ENCODE peak calls at places on chromosome 21, in ten cellular contexts. U is left ventricle myocardium inferior; V is upper lobe of right lung; A is CD8-positive, alpha-beta T cell; H is HCT116; Y is IMR-90; K is tibial artery; S is breast epithelium; X is pancreas; F is GM23338. G is an unnamed sample.

GRCh38 chr21:31756787-31757186 is 24.9 kb upstream of the SCAF4 start:
- DNase-seq in U (no peak), V (no peak), A (no peak), H (no peak), Y (no peak), K (no peak), S (no peak), X (no peak), F (no peak), G (no peak)

GRCh38 chr21:37615962-37616361 is 249.4 kb downstream of the DYRK1A start:
- DNase-seq in U (no peak), V (no peak), A (no peak), H (no peak), Y (no peak), K (no peak), S (no peak), X (no peak), F (no peak), G (no peak)

GRCh38 chr21:14866859-14867560 is 197.8 kb downstream of the NRIP1 start:
- DNase-seq in U (no peak), V (no peak), A (no peak), H (no peak), Y (no peak), K (no peak), S (no peak), X (no peak), F (no peak), G (no peak)

GRCh38 chr21:40054403-40054802 is 187.2 kb downstream of the PCP4 start:
- DNase-seq in U (no peak), V (peak; percentile 90), A (no peak), H (no peak), Y (no peak), K (peak; percentile 89), S (peak; percentile 95), X (peak; percentile 78), F (no peak), G (no peak)

GRCh38 chr21:22374218-22374969 is 1376.2 kb downstream of the NCAM2 start:
- DNase-seq in U (no peak), V (no peak), A (no peak), H (no peak), Y (no peak), K (no peak), S (no peak), X (no peak), F (peak; percentile 40), G (no peak)

GRCh38 chr21:31837613-31838390 is 35.0 kb upstream of the HUNK start:
- DNase-seq in U (no peak), V (no peak), A (no peak), H (no peak), Y (no peak), K (no peak), S (no peak), X (no peak), F (no peak), G (no peak)

GRCh38 chr21:42101246-42101645 is 30.1 kb downstream of the UMODL1 start:
- DNase-seq in U (no peak), V (no peak), A (no peak), H (no peak), Y (no peak), K (no peak), S (no peak), X (no peak), F (no peak), G (no peak)

GRCh38 chr21:29187939-29188338 is 57.5 kb downstream of the MAP3K7CL start:
- DNase-seq in U (no peak), V (no peak), A (no peak), H (peak; percentile 59), Y (peak; percentile 96), K (no peak), S (peak; percentile 76), X (peak; percentile 54), F (no peak), G (no peak)

GRCh38 chr21:33760641-33761103 is 118.4 kb downstream of the ITSN1 start:
- DNase-seq in U (no peak), V (no peak), A (no peak), H (no peak), Y (peak; percentile 86), K (no peak), S (no peak), X (no peak), F (no peak), G (no peak)

GRCh38 chr21:42234464-42235241 is 15.7 kb downstream of the ABCG1 start:
- DNase-seq in U (peak; percentile 72), V (peak; percentile 88), A (peak; percentile 61), H (no peak), Y (peak; percentile 45), K (peak; percentile 89), S (peak; percentile 42), X (peak; percentile 69), F (peak; percentile 86), G (peak; percentile 96)

GRCh38 chr21:33434770-33435360 is 31.7 kb downstream of the IFNGR2 start:
- DNase-seq in U (no peak), V (no peak), A (no peak), H (no peak), Y (peak; percentile 96), K (no peak), S (no peak), X (no peak), F (no peak), G (no peak)

GRCh38 chr21:18289876-18290275 is 45.2 kb downstream of the CHODL start:
- DNase-seq in U (no peak), V (no peak), A (no peak), H (no peak), Y (no peak), K (no peak), S (no peak), X (no peak), F (no peak), G (no peak)

GRCh38 chr21:20882462-20883415 is 115.5 kb upstream of the NCAM2 start:
- DNase-seq in U (no peak), V (no peak), A (no peak), H (peak; percentile 8), Y (peak; percentile 0), K (no peak), S (no peak), X (peak; percentile 15), F (peak; percentile 86), G (no peak)

GRCh38 chr21:42315296-42315891 is at the start of gene TFF3:
- DNase-seq in U (no peak), V (peak; percentile 60), A (no peak), H (no peak), Y (no peak), K (no peak), S (no peak), X (peak; percentile 68), F (no peak), G (no peak)

GRCh38 chr21:44804762-44805161 is 3.1 kb upstream of the UBE2G2 start:
- DNase-seq in U (no peak), V (no peak), A (no peak), H (no peak), Y (no peak), K (no peak), S (no peak), X (peak; percentile 47), F (no peak), G (no peak)
- H3K36me3 ChIP-seq in U (peaks cover 50% of the 10 kb centered on the region), V (peaks cover 53% of the 10 kb centered on the region), A (peaks cover 32% of the 10 kb centered on the region), H (peaks cover 14% of the 10 kb centered on the region), Y (peaks cover 39% of the 10 kb centered on the region), K (peaks cover 56% of the 10 kb centered on the region), S (no peaks in the 10 kb centered on the region), X (no peaks in the 10 kb centered on the region), F (peaks cover 12% of the 10 kb centered on the region), G (peaks cover 47% of the 10 kb centered on the region)

DNA sequence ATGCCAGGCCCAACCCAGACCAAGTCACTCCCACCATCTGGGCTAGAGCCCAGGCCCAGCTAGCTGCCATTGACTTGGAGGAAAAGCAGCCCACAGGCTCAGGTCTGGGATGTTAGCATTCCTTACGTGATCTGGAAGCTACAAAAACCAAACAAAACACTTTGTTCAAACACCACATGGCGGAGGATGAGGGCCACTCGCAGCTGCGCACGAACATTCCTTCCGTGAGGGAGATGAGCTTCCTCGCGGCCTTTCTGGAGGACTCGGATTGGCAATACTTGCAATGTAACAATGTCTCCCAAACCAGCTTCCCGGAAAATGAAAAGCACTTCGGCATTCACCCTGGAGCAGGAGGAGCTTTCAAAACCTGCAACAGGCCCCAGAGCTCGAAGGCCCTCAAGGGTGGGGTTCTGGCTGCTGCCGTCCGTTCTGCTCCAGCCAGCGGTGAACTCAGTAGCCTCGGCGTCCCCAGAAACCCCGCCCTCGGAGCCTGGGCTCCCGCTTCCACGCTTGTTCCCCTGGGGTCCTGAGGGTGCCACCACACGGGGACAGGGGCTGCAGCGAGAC is 40.5 kb downstream of the COL6A1 start:
- DNase-seq in U (peak; percentile 72), V (no peak), A (no peak), H (no peak), Y (no peak), K (no peak), S (no peak), X (no peak), F (no peak), G (no peak)
- H3K4me1 ChIP-seq in U (no peaks in the 10 kb centered on the region), V (peaks cover 1% of the 10 kb centered on the region), A (no peaks in the 10 kb centered on the region), H (no peaks in the 10 kb centered on the region), Y (peaks cover 4% of the 10 kb centered on the region), K (no peaks in the 10 kb centered on the region), S (no peaks in the 10 kb centered on the region), X (no peaks in the 10 kb centered on the region), F (no peaks in the 10 kb centered on the region), G (no peaks in the 10 kb centered on the region)

GRCh38 chr21:26849428-26850115 is 4.4 kb upstream of the ADAMTS1 start:
- DNase-seq in U (no peak), V (no peak), A (no peak), H (peak; percentile 6), Y (peak; percentile 80), K (no peak), S (no peak), X (no peak), F (peak; percentile 81), G (no peak)
- TF ChIP-seq CTCF in U (peak; percentile 68), V (peak; percentile 63), A (peak; percentile 56), H (peak; percentile 40), Y (peak; percentile 79), K (peak; percentile 51), S (peak; percentile 41), X (peak; percentile 20), F (peak; percentile 77), G (no peak)

GRCh38 chr21:30518876-30519275 is 16.9 kb upstream of the KRTAP19-5 start:
- DNase-seq in U (no peak), V (no peak), A (no peak), H (no peak), Y (no peak), K (no peak), S (no peak), X (no peak), F (no peak), G (no peak)
- H3K36me3 ChIP-seq in U (no peaks in the 10 kb centered on the region), V (no peaks in the 10 kb centered on the region), A (no peaks in the 10 kb centered on the region), H (no peaks in the 10 kb centered on the region), Y (no peaks in the 10 kb centered on the region), K (no peaks in the 10 kb centered on the region), S (no peaks in the 10 kb centered on the region), X (no peaks in the 10 kb centered on the region), F (no peaks in the 10 kb centered on the region), G (no peaks in the 10 kb centered on the region)